ENCODE peak calls at places on chromosomes 16 and 17, in five cellular contexts. C is CD8-positive, alpha-beta memory T cell; E is endodermal cell; Q is thoracic aorta; I is OCI-LY7. J is an unnamed sample. For H3K4me1, the result is how much of the 10 kb centered on the place peaks cover.

GRCh38 chr17:1573932-1574696 is 11.5 kb upstream of the PITPNA start:
- DNase-seq in C (peak), E (peak), Q (peak), I (peak), J (peak)

GRCh38 chr17:49511810-49512209 is 16.7 kb downstream of the NGFR start:
- DNase-seq in C (peak), E (no peak), Q (no peak), I (no peak), J (no peak)

GRCh38 chr16:75589301-75589700 is 23.1 kb downstream of the GABARAPL2 start:
- DNase-seq in C (no peak), E (no peak), Q (no peak), I (no peak), J (no peak)

GRCh38 chr17:72535779-72536178 is 415.0 kb downstream of the SOX9 start:
- DNase-seq in C (no peak), E (no peak), Q (no peak), I (no peak), J (no peak)

GRCh38 chr16:68790130-68790761 is 53.1 kb upstream of the TANGO6 start:
- DNase-seq in C (no peak), E (peak), Q (no peak), I (no peak), J (no peak)

GRCh38 chr16:86862596-86862995 is 284.2 kb downstream of the FOXL1 start:
- DNase-seq in C (no peak), E (no peak), Q (no peak), I (no peak), J (no peak)

GRCh38 chr17:17107891-17108680 is 65.8 kb downstream of the MPRIP start:
- DNase-seq in C (peak), E (no peak), Q (no peak), I (no peak), J (no peak)

GRCh38 chr16:49473773-49474172 is 100.2 kb downstream of the C16orf78 start:
- DNase-seq in C (no peak), E (no peak), Q (no peak), I (no peak), J (no peak)

GRCh38 chr16:84585886-84586285 is 32.0 kb downstream of the COTL1 start:
- DNase-seq in C (peak), E (peak), Q (no peak), I (peak), J (peak)

GRCh38 chr16:27475561-27475960 is 73.6 kb downstream of the IL21R start:
- DNase-seq in C (no peak), E (no peak), Q (no peak), I (no peak), J (no peak)

GRCh38 chr17:20127660-20128413 is 118.7 kb downstream of the SPECC1 start:
- DNase-seq in C (no peak), E (no peak), Q (no peak), I (no peak), J (no peak)

GRCh38 chr16:75000481-75001081 is 1.8 kb downstream of the ZNRF1 start:
- DNase-seq in C (no peak), E (peak), Q (no peak), I (no peak), J (peak)

GRCh38 chr16:47920709-47921108 is 235.1 kb downstream of the ABCC12 start:
- DNase-seq in C (no peak), E (no peak), Q (no peak), I (no peak), J (no peak)

GRCh38 chr16:57147381-57148191 is 38.3 kb downstream of the PSME3IP1 start:
- DNase-seq in C (no peak), E (peak), Q (no peak), I (peak), J (no peak)

GRCh38 chr16:4015275-4015990 is 100.8 kb downstream of the ADCY9 start:
- DNase-seq in C (no peak), E (no peak), Q (no peak), I (no peak), J (no peak)

DNA sequence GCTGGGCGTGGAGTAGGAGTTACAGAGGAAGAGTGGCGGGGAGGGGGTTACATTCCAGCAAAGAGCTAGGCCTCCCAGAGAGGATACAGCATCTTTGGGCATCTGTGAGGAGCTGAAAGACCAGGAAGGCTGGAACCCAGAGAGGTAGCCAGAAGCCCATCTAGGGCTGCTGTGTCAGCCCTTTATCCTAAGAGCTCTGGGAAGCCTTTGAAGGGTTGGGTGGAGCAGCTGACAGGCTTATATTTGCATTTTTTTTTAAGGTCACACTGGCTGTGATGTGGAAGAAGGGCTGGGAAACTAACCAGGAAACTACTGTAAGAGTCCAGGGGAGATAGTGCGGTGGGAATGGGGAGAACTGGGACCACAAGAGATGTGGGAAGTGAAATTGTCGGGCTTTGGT is 6.8 kb upstream of the CNOT1 start:
- DNase-seq in C (no peak), E (no peak), Q (no peak), I (no peak), J (no peak)
- H3K4me1 ChIP-seq in C (under half), E (under half), Q (under half), I (under half), J (under half)

DNA sequence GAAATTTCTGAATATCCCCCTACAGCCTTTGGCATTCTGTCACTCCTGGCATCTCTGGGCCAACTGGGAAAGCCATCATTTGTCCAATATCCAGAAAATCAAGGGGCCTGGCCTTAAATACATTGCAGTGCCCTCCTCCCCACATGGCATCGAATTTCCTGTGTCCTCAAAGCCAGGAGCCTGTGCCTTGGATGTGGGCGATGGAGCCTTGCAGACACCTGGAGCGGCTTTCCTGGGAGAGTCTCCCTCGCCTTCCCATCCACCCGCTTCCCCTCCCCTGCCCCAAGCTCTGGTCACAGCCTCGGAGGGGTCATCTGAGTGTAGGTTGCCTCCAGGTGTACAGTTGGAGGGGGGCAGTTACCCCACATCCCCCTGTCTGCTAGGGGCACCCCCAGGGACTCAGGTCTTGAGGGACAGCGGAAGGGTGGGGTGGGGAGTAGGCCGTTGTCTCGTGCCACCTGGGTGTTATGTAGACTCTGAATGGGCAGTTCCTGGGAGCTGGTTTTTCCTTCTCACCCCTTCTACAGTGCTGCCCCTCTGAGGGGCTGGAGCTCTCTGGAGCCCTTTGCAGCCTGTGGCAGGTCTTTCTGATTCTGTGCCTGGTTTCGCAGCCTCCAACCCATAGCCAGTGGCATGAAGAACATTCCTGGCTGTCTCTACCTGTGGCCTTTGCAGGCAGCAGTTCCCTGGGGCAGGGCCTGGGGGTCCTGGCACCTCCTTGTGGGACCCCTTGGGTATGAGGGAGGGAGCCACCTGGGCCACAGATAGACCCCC is 239.8 kb downstream of the SEC14L1 start:
- DNase-seq in C (peak), E (no peak), Q (no peak), I (no peak), J (no peak)
- H3K4me1 ChIP-seq in C (half or more), E (under half), Q (half or more), I (under half), J (under half)

GRCh38 chr17:2898255-2898926 is 102.2 kb downstream of the RAP1GAP2 start:
- DNase-seq in C (no peak), E (no peak), Q (no peak), I (no peak), J (no peak)

GRCh38 chr17:2900842-2901241 is 104.6 kb downstream of the RAP1GAP2 start:
- DNase-seq in C (no peak), E (no peak), Q (no peak), I (peak), J (no peak)

GRCh38 chr17:2901582-2901981 is 105.3 kb downstream of the RAP1GAP2 start:
- DNase-seq in C (no peak), E (no peak), Q (no peak), I (no peak), J (no peak)

GRCh38 chr17:2897605-2898004 is 101.4 kb downstream of the RAP1GAP2 start:
- DNase-seq in C (no peak), E (no peak), Q (no peak), I (no peak), J (no peak)

GRCh38 chr17:2899911-2900310 is 103.7 kb downstream of the RAP1GAP2 start:
- DNase-seq in C (no peak), E (no peak), Q (no peak), I (no peak), J (no peak)
- H3K4me1 ChIP-seq in C (under half), E (under half), Q (under half), I (under half), J (under half)

GRCh38 chr16:11637320-11637719 is 30.9 kb upstream of the SNN start:
- DNase-seq in C (no peak), E (no peak), Q (no peak), I (no peak), J (no peak)

GRCh38 chr16:11635679-11636171 is 32.5 kb upstream of the SNN start:
- DNase-seq in C (no peak), E (peak), Q (no peak), I (no peak), J (no peak)

GRCh38 chr16:11639925-11640899 is 28.0 kb upstream of the SNN start:
- DNase-seq in C (no peak), E (peak), Q (peak), I (no peak), J (no peak)

GRCh38 chr16:11636172-11636721 is 32.0 kb upstream of the SNN start:
- DNase-seq in C (no peak), E (peak), Q (no peak), I (no peak), J (no peak)

DNA sequence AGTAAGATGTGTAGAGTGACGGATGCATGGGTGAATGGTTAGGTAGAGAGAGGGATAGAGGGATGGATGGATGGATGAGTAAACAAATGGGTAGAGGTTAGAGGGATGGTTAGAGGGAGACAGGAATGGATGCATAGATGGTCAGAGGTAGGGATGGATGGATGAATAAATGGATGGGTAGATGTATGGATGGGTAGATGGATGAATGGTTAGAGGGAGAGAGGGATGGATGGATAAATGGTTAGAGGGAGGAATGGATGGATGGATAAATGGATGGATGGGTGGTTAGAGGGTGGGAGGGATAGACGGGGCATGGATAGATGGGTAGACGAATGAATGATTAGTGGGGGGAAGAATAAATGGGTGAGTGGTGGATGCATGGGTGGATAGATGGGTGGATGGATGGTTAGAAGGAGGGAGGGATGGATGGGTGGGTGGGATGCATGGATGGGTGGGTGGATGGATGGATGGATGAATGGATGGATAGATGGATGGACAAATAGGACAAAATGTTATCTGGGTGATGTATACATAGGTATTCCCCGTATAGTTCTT is 29.2 kb upstream of the SNN start:
- DNase-seq in C (no peak), E (no peak), Q (no peak), I (no peak), J (no peak)
- H3K4me1 ChIP-seq in C (under half), E (under half), Q (under half), I (under half), J (under half)

GRCh38 chr16:70709457-70709856 is 23.6 kb upstream of the MTSS2 start:
- DNase-seq in C (no peak), E (no peak), Q (no peak), I (no peak), J (no peak)
- H3K4me1 ChIP-seq in C (under half), E (under half), Q (under half), I (under half), J (under half)

GRCh38 chr16:70684146-70685060 is 1.4 kb downstream of the MTSS2 start:
- DNase-seq in C (no peak), E (no peak), Q (no peak), I (no peak), J (no peak)
- H3K4me1 ChIP-seq in C (under half), E (under half), Q (half or more), I (under half), J (under half)

GRCh38 chr16:31875112-31875803 is 1.7 kb downstream of the ZNF267 start:
- DNase-seq in C (no peak), E (no peak), Q (no peak), I (peak), J (peak)
- H3K4me1 ChIP-seq in C (half or more), E (under half), Q (half or more), I (under half), J (under half)

GRCh38 chr16:89562027-89562599 is 1.6 kb downstream of the RPL13 start:
- DNase-seq in C (no peak), E (peak), Q (no peak), I (peak), J (peak)

GRCh38 chr16:89561195-89562026 is 929 bp downstream of the RPL13 start:
- DNase-seq in C (no peak), E (no peak), Q (no peak), I (no peak), J (peak)

GRCh38 chr16:89557936-89558490 is 2.5 kb upstream of the RPL13 start:
- DNase-seq in C (no peak), E (no peak), Q (no peak), I (no peak), J (no peak)

GRCh38 chr16:89562939-89563338 is 2.5 kb downstream of the RPL13 start:
- DNase-seq in C (no peak), E (no peak), Q (no peak), I (no peak), J (no peak)

DNA sequence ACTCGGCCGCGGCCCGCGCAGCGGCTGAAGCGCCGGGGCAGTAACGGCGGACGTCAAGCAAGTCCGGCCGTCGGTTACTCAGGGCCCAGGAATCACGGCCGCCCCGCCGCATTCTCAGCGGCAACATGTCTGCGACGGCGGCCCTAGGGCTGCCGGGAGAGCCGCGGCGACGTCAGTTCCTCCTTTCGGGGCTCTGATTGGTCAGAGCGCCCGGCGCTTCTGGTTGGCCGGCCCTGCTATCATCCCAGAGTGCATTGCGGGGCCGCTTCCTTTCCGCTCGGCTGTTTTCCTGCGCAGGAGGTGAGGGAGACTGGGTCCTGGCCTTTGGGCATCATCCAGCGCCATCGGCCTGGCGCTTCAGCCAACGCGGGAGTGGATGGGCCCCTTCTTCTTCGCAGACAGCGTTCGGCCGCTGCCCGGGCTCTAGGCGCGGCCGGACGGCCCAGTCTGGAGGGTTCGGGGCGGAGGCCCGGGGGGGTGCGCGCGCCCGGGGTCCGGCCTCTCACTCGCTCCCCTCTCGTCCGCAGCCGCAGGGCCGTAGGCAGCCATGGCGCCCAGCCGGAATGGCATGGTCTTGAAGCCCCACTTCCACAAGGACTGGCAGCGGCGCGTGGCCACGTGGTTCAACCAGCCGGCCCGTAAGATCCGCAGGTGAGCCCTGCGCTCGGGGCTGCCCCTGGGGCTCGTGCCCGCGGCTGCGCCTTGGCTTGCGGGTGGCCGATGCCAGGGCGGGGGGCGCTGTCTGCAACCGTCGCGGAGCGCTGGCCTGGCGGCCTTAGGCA is at the start of gene RPL13:
- DNase-seq in C (peak), E (peak), Q (peak), I (peak), J (peak)
- H3K4me1 ChIP-seq in C (under half), E (under half), Q (under half), I (under half), J (under half)

J was measured in HAP-1.